ENCODE peak calls at places on chromosomes 3 and 15, in eight cellular contexts. One of them, this sample, is unnamed.

GRCh38 chr3:129432036-129432435 is 3.6 kb upstream of the EFCAB12 start:
- DNase-seq in tibial artery: no peak
- DNase-seq in HT1080: peak; percentile 35
- DNase-seq in NCI-H69: no peak
- DNase-seq in HFFc6: no peak
- DNase-seq in skeletal muscle cell: no peak
- DNase-seq in heart left ventricle: no peak
- DNase-seq in amniotic stem cell: no peak
- DNase-seq in this sample: no peak

GRCh38 chr3:99499235-99499798 is 139.1 kb upstream of the COL8A1 start:
- DNase-seq in heart left ventricle: peak; percentile 46
- DNase-seq in tibial artery: peak; percentile 35
- DNase-seq in HFFc6: peak; percentile 62
- DNase-seq in HT1080: peak; percentile 46
- DNase-seq in amniotic stem cell: no peak
- DNase-seq in skeletal muscle cell: no peak
- DNase-seq in NCI-H69: peak; percentile 4
- DNase-seq in this sample: no peak

GRCh38 chr3:102441832-102442231 is 7.0 kb downstream of the ZPLD1 start:
- DNase-seq in tibial artery: no peak
- DNase-seq in skeletal muscle cell: no peak
- DNase-seq in heart left ventricle: no peak
- DNase-seq in HFFc6: no peak
- DNase-seq in amniotic stem cell: no peak
- DNase-seq in NCI-H69: no peak
- DNase-seq in HT1080: no peak
- DNase-seq in this sample: no peak

GRCh38 chr3:136078421-136079364 is 113.2 kb downstream of the PPP2R3A start:
- DNase-seq in heart left ventricle: no peak
- DNase-seq in NCI-H69: peak; percentile 36
- DNase-seq in HFFc6: peak; percentile 17
- DNase-seq in amniotic stem cell: no peak
- DNase-seq in HT1080: no peak
- DNase-seq in skeletal muscle cell: no peak
- DNase-seq in tibial artery: no peak
- DNase-seq in this sample: no peak

GRCh38 chr3:31848163-31848848 is 132.8 kb downstream of the OSBPL10 start:
- DNase-seq in HFFc6: no peak
- DNase-seq in skeletal muscle cell: no peak
- DNase-seq in NCI-H69: no peak
- DNase-seq in HT1080: no peak
- DNase-seq in heart left ventricle: no peak
- DNase-seq in amniotic stem cell: no peak
- DNase-seq in tibial artery: no peak
- DNase-seq in this sample: no peak

GRCh38 chr3:170117134-170117533 is 64.4 kb downstream of the PHC3 start:
- DNase-seq in HT1080: peak; percentile 38
- DNase-seq in tibial artery: no peak
- DNase-seq in NCI-H69: peak; percentile 15
- DNase-seq in skeletal muscle cell: no peak
- DNase-seq in heart left ventricle: no peak
- DNase-seq in amniotic stem cell: no peak
- DNase-seq in HFFc6: peak; percentile 14
- DNase-seq in this sample: no peak

GRCh38 chr3:195847061-195847950 is 35.6 kb upstream of the MUC4 start:
- DNase-seq in HT1080: peak; percentile 41
- DNase-seq in HFFc6: peak; percentile 38
- DNase-seq in heart left ventricle: peak; percentile 21
- DNase-seq in amniotic stem cell: no peak
- DNase-seq in tibial artery: no peak
- DNase-seq in NCI-H69: no peak
- DNase-seq in skeletal muscle cell: no peak
- DNase-seq in this sample: peak; percentile 36

GRCh38 chr15:31384568-31384967 is 57.9 kb downstream of the KLF13 start:
- DNase-seq in skeletal muscle cell: no peak
- DNase-seq in NCI-H69: no peak
- DNase-seq in heart left ventricle: no peak
- DNase-seq in HFFc6: no peak
- DNase-seq in tibial artery: no peak
- DNase-seq in HT1080: no peak
- DNase-seq in amniotic stem cell: no peak
- DNase-seq in this sample: no peak

GRCh38 chr3:130661116-130661515 is 85.5 kb downstream of the PIK3R4 start:
- DNase-seq in amniotic stem cell: no peak
- DNase-seq in HT1080: no peak
- DNase-seq in skeletal muscle cell: no peak
- DNase-seq in heart left ventricle: no peak
- DNase-seq in NCI-H69: no peak
- DNase-seq in tibial artery: no peak
- DNase-seq in HFFc6: no peak
- DNase-seq in this sample: no peak

GRCh38 chr3:98732239-98733054 is 30.7 kb upstream of the ST3GAL6 start:
- DNase-seq in HT1080: peak; percentile 62
- DNase-seq in amniotic stem cell: no peak
- DNase-seq in NCI-H69: peak; percentile 50
- DNase-seq in heart left ventricle: peak; percentile 69
- DNase-seq in tibial artery: peak; percentile 53
- DNase-seq in HFFc6: no peak
- DNase-seq in skeletal muscle cell: no peak
- DNase-seq in this sample: no peak

GRCh38 chr3:135800071-135800549 is 165.4 kb upstream of the PPP2R3A start:
- DNase-seq in NCI-H69: no peak
- DNase-seq in HT1080: no peak
- DNase-seq in heart left ventricle: no peak
- DNase-seq in amniotic stem cell: no peak
- DNase-seq in tibial artery: no peak
- DNase-seq in HFFc6: no peak
- DNase-seq in skeletal muscle cell: no peak
- DNase-seq in this sample: no peak

GRCh38 chr3:181311186-181311585 is 321.6 kb upstream of the DNAJC19 start:
- DNase-seq in NCI-H69: peak; percentile 36
- DNase-seq in amniotic stem cell: no peak
- DNase-seq in heart left ventricle: no peak
- DNase-seq in HT1080: no peak
- DNase-seq in HFFc6: no peak
- DNase-seq in skeletal muscle cell: no peak
- DNase-seq in tibial artery: no peak
- DNase-seq in this sample: no peak

GRCh38 chr3:70433091-70433490 is 120.7 kb upstream of the MDFIC2 start:
- DNase-seq in tibial artery: no peak
- DNase-seq in HT1080: peak; percentile 2
- DNase-seq in skeletal muscle cell: no peak
- DNase-seq in heart left ventricle: no peak
- DNase-seq in HFFc6: peak; percentile 33
- DNase-seq in NCI-H69: no peak
- DNase-seq in amniotic stem cell: no peak
- DNase-seq in this sample: peak; percentile 24

GRCh38 chr3:136728918-136729317 is 23.3 kb downstream of the STAG1 start:
- DNase-seq in heart left ventricle: no peak
- DNase-seq in skeletal muscle cell: peak; percentile 19
- DNase-seq in NCI-H69: no peak
- DNase-seq in amniotic stem cell: peak; percentile 39
- DNase-seq in HFFc6: peak; percentile 74
- DNase-seq in tibial artery: no peak
- DNase-seq in HT1080: peak; percentile 72
- DNase-seq in this sample: no peak

GRCh38 chr3:151328298-151329036 is 882 bp downstream of the P2RY13 start:
- DNase-seq in HFFc6: no peak
- DNase-seq in skeletal muscle cell: no peak
- DNase-seq in heart left ventricle: no peak
- DNase-seq in tibial artery: no peak
- DNase-seq in HT1080: peak; percentile 67
- DNase-seq in NCI-H69: no peak
- DNase-seq in amniotic stem cell: no peak
- DNase-seq in this sample: no peak

GRCh38 chr3:23734481-23734880 is 71.3 kb upstream of the UBE2E1 start:
- DNase-seq in NCI-H69: no peak
- DNase-seq in tibial artery: no peak
- DNase-seq in skeletal muscle cell: no peak
- DNase-seq in HT1080: no peak
- DNase-seq in amniotic stem cell: no peak
- DNase-seq in HFFc6: no peak
- DNase-seq in heart left ventricle: no peak
- DNase-seq in this sample: no peak

GRCh38 chr3:146314871-146315270 is 64.0 kb upstream of the PLSCR4 start:
- DNase-seq in skeletal muscle cell: no peak
- DNase-seq in tibial artery: no peak
- DNase-seq in NCI-H69: no peak
- DNase-seq in HFFc6: no peak
- DNase-seq in heart left ventricle: no peak
- DNase-seq in HT1080: no peak
- DNase-seq in amniotic stem cell: no peak
- DNase-seq in this sample: no peak

GRCh38 chr3:34005886-34006285 is 207.5 kb downstream of the PDCD6IP start:
- DNase-seq in skeletal muscle cell: peak; percentile 61
- DNase-seq in heart left ventricle: no peak
- DNase-seq in HFFc6: peak; percentile 63
- DNase-seq in HT1080: peak; percentile 62
- DNase-seq in amniotic stem cell: peak; percentile 23
- DNase-seq in tibial artery: no peak
- DNase-seq in NCI-H69: no peak
- DNase-seq in this sample: peak; percentile 60

GRCh38 chr15:57213783-57214366 is 162.4 kb upstream of the CGNL1 start:
- DNase-seq in amniotic stem cell: no peak
- DNase-seq in HFFc6: peak; percentile 56
- DNase-seq in skeletal muscle cell: no peak
- DNase-seq in NCI-H69: peak; percentile 93
- DNase-seq in HT1080: peak; percentile 49
- DNase-seq in tibial artery: no peak
- DNase-seq in heart left ventricle: no peak
- DNase-seq in this sample: no peak

GRCh38 chr3:170511371-170511770 is 74.5 kb downstream of the SLC7A14 start:
- DNase-seq in HT1080: no peak
- DNase-seq in heart left ventricle: no peak
- DNase-seq in tibial artery: no peak
- DNase-seq in skeletal muscle cell: no peak
- DNase-seq in NCI-H69: peak; percentile 91
- DNase-seq in amniotic stem cell: no peak
- DNase-seq in HFFc6: no peak
- DNase-seq in this sample: no peak

GRCh38 chr3:94246136-94246535 is 183.3 kb downstream of the NSUN3 start:
- DNase-seq in NCI-H69: peak; percentile 53
- DNase-seq in amniotic stem cell: no peak
- DNase-seq in tibial artery: no peak
- DNase-seq in skeletal muscle cell: peak; percentile 27
- DNase-seq in heart left ventricle: no peak
- DNase-seq in HFFc6: no peak
- DNase-seq in HT1080: peak; percentile 6
- DNase-seq in this sample: no peak

GRCh38 chr15:39565851-39566250 is 15.0 kb upstream of the THBS1 start:
- DNase-seq in skeletal muscle cell: no peak
- DNase-seq in amniotic stem cell: no peak
- DNase-seq in tibial artery: no peak
- DNase-seq in heart left ventricle: no peak
- DNase-seq in NCI-H69: no peak
- DNase-seq in HFFc6: no peak
- DNase-seq in HT1080: no peak
- DNase-seq in this sample: no peak

GRCh38 chr3:75136100-75136897 is 521.8 kb upstream of the CNTN3 start:
- DNase-seq in HFFc6: no peak
- DNase-seq in tibial artery: no peak
- DNase-seq in heart left ventricle: no peak
- DNase-seq in NCI-H69: no peak
- DNase-seq in skeletal muscle cell: no peak
- DNase-seq in HT1080: no peak
- DNase-seq in amniotic stem cell: no peak
- DNase-seq in this sample: no peak

GRCh38 chr3:9595877-9596276 is 42.3 kb upstream of the LHFPL4 start:
- DNase-seq in HFFc6: no peak
- DNase-seq in skeletal muscle cell: no peak
- DNase-seq in tibial artery: no peak
- DNase-seq in heart left ventricle: no peak
- DNase-seq in amniotic stem cell: no peak
- DNase-seq in HT1080: no peak
- DNase-seq in NCI-H69: peak; percentile 1
- DNase-seq in this sample: no peak

GRCh38 chr3:116263842-116264545 is 181.3 kb downstream of the LSAMP start:
- DNase-seq in HFFc6: no peak
- DNase-seq in heart left ventricle: peak; percentile 23
- DNase-seq in skeletal muscle cell: peak; percentile 11
- DNase-seq in HT1080: peak; percentile 31
- DNase-seq in NCI-H69: no peak
- DNase-seq in amniotic stem cell: no peak
- DNase-seq in tibial artery: no peak
- DNase-seq in this sample: peak; percentile 26

GRCh38 chr3:183393625-183394024 is 34.8 kb downstream of the MCF2L2 start:
- DNase-seq in amniotic stem cell: no peak
- DNase-seq in HT1080: no peak
- DNase-seq in skeletal muscle cell: no peak
- DNase-seq in heart left ventricle: no peak
- DNase-seq in tibial artery: no peak
- DNase-seq in HFFc6: no peak
- DNase-seq in NCI-H69: peak; percentile 53
- DNase-seq in this sample: no peak

GRCh38 chr3:143222505-143222904 is 102.9 kb downstream of the CHST2 start:
- DNase-seq in HT1080: peak; percentile 52
- DNase-seq in amniotic stem cell: no peak
- DNase-seq in HFFc6: no peak
- DNase-seq in NCI-H69: no peak
- DNase-seq in tibial artery: no peak
- DNase-seq in skeletal muscle cell: no peak
- DNase-seq in heart left ventricle: no peak
- DNase-seq in this sample: no peak

GRCh38 chr3:95351158-95351557 is 1288.3 kb downstream of the NSUN3 start:
- DNase-seq in HFFc6: no peak
- DNase-seq in NCI-H69: no peak
- DNase-seq in HT1080: no peak
- DNase-seq in tibial artery: no peak
- DNase-seq in skeletal muscle cell: no peak
- DNase-seq in heart left ventricle: no peak
- DNase-seq in amniotic stem cell: no peak
- DNase-seq in this sample: no peak

GRCh38 chr3:139202226-139202958 is 141.4 kb upstream of the MRPS22 start:
- DNase-seq in NCI-H69: peak; percentile 1
- DNase-seq in heart left ventricle: peak; percentile 41
- DNase-seq in tibial artery: no peak
- DNase-seq in HT1080: peak; percentile 76
- DNase-seq in skeletal muscle cell: no peak
- DNase-seq in amniotic stem cell: no peak
- DNase-seq in HFFc6: no peak
- DNase-seq in this sample: no peak

GRCh38 chr3:414063-414462 is 217.5 kb downstream of the CHL1 start:
- DNase-seq in HT1080: no peak
- DNase-seq in HFFc6: no peak
- DNase-seq in amniotic stem cell: no peak
- DNase-seq in skeletal muscle cell: no peak
- DNase-seq in tibial artery: no peak
- DNase-seq in heart left ventricle: no peak
- DNase-seq in NCI-H69: peak; percentile 17
- DNase-seq in this sample: no peak

GRCh38 chr15:40486066-40486770 is 15.4 kb downstream of the CHST14 start:
- DNase-seq in HT1080: no peak
- DNase-seq in HFFc6: no peak
- DNase-seq in heart left ventricle: no peak
- DNase-seq in skeletal muscle cell: no peak
- DNase-seq in NCI-H69: no peak
- DNase-seq in tibial artery: no peak
- DNase-seq in amniotic stem cell: no peak
- DNase-seq in this sample: no peak

GRCh38 chr3:49351521-49352011 is 6.6 kb downstream of the GPX1 start:
- DNase-seq in HT1080: peak; percentile 80
- DNase-seq in tibial artery: no peak
- DNase-seq in NCI-H69: no peak
- DNase-seq in HFFc6: peak; percentile 89
- DNase-seq in amniotic stem cell: peak; percentile 64
- DNase-seq in skeletal muscle cell: peak; percentile 54
- DNase-seq in heart left ventricle: no peak
- DNase-seq in this sample: no peak

GRCh38 chr15:48861813-48862431 is 16.0 kb upstream of the EID1 start:
- DNase-seq in heart left ventricle: no peak
- DNase-seq in amniotic stem cell: peak; percentile 65
- DNase-seq in HT1080: peak; percentile 38
- DNase-seq in NCI-H69: peak; percentile 80
- DNase-seq in skeletal muscle cell: peak; percentile 37
- DNase-seq in HFFc6: peak; percentile 76
- DNase-seq in tibial artery: no peak
- DNase-seq in this sample: no peak

GRCh38 chr3:129623447-129624118 is 17.1 kb upstream of the PLXND1 start:
- DNase-seq in HFFc6: no peak
- DNase-seq in heart left ventricle: peak; percentile 86
- DNase-seq in HT1080: no peak
- DNase-seq in tibial artery: no peak
- DNase-seq in skeletal muscle cell: no peak
- DNase-seq in NCI-H69: no peak
- DNase-seq in amniotic stem cell: no peak
- DNase-seq in this sample: no peak